ENCODE peak calls at places on chromosomes 12 and 14, in five cellular contexts. A is endodermal cell, P is H1, Z is uterus, Y is gastrocnemius medialis. B is an unnamed sample.

GRCh38 chr14:51093371-51094281 is 1.3 kb downstream of the TRIM9 start:
- DNase-seq in A (peak), P (peak), Z (peak), Y (no peak), B (no peak)

GRCh38 chr14:76784881-76785280 is 23.6 kb downstream of the VASH1 start:
- DNase-seq in A (peak), P (peak), Z (peak), Y (peak), B (peak)

GRCh38 chr14:99216191-99216590 is 55.8 kb downstream of the BCL11B start:
- DNase-seq in A (no peak), P (no peak), Z (no peak), Y (no peak), B (no peak)

GRCh38 chr12:91109148-91109564 is 2.1 kb downstream of the LUM start:
- DNase-seq in A (peak), P (peak), Z (peak), Y (peak), B (peak)

GRCh38 chr12:57215668-57216013 is 953 bp upstream of the NXPH4 start:
- DNase-seq in A (peak), P (peak), Z (no peak), Y (no peak), B (no peak)

GRCh38 chr12:34404377-34405285 is 382.3 kb downstream of the ALG10 start:
- DNase-seq in A (peak), P (peak), Z (peak), Y (peak), B (no peak)

GRCh38 chr14:104888489-104889373 is 23.7 kb downstream of the CEP170B start:
- DNase-seq in A (peak), P (peak), Z (no peak), Y (no peak), B (no peak)

GRCh38 chr14:36556811-36557433 is 25.5 kb downstream of the NKX2-8 start:
- DNase-seq in A (peak), P (peak), Z (no peak), Y (no peak), B (peak)

GRCh38 chr14:106094654-106095189 is 568.3 kb downstream of the TMEM121 start:
- DNase-seq in A (peak), P (peak), Z (no peak), Y (no peak), B (no peak)

GRCh38 chr12:116454950-116455447 is 104.2 kb upstream of the MAP1LC3B2 start:
- DNase-seq in A (peak), P (no peak), Z (no peak), Y (no peak), B (no peak)

GRCh38 chr12:65014504-65015271 is 106.4 kb downstream of the WIF1 start:
- DNase-seq in A (no peak), P (no peak), Z (no peak), Y (no peak), B (no peak)
- H3K27ac ChIP-seq in A (no peak), P (no peak), Z (no peak), Y (no peak), B (no peak)

DNA sequence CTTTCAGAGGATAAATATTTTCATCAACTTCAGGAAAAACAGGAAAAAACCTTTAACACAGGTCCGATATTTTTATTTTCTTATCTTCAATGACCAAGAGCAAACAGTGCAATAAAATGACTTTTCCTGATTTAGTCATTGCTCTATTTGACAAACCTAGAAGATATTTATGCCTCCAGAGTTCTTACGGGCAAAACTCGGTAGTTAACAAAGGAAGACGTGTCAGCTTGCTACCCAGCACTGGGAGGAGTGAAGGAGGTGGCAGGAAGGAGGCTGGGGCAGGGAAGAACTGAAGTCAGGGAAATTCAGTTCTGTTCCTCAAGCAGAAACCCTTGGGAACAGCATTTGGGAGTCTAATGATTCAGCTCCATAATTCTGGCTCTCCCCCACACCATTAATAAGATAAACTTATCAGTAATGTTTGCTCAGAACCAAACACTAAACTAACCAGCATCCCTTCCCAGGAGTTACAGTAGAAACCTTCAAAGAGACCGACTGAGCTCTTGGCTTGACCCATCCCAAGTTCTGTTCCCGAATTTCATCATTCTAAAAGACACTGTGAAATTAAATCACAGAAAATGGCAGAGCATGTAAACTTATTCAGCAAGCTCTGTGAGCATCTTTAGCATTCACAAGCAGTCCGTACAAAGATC is 163.3 kb downstream of the APAF1 start:
- DNase-seq in A (peak), P (no peak), Z (no peak), Y (no peak), B (no peak)
- H3K27ac ChIP-seq in A (no peak), P (no peak), Z (no peak), Y (no peak), B (no peak)

GRCh38 chr12:96233941-96234461 is 39.8 kb downstream of the ELK3 start:
- DNase-seq in A (peak), P (no peak), Z (peak), Y (peak), B (peak)
- H3K27ac ChIP-seq in A (no peak), P (no peak), Z (peak), Y (peak), B (peak)

GRCh38 chr12:68614105-68614679 is 3.5 kb downstream of the RAP1B start:
- DNase-seq in A (no peak), P (no peak), Z (no peak), Y (no peak), B (no peak)
- H3K27ac ChIP-seq in A (no peak), P (no peak), Z (no peak), Y (peak), B (peak)

DNA sequence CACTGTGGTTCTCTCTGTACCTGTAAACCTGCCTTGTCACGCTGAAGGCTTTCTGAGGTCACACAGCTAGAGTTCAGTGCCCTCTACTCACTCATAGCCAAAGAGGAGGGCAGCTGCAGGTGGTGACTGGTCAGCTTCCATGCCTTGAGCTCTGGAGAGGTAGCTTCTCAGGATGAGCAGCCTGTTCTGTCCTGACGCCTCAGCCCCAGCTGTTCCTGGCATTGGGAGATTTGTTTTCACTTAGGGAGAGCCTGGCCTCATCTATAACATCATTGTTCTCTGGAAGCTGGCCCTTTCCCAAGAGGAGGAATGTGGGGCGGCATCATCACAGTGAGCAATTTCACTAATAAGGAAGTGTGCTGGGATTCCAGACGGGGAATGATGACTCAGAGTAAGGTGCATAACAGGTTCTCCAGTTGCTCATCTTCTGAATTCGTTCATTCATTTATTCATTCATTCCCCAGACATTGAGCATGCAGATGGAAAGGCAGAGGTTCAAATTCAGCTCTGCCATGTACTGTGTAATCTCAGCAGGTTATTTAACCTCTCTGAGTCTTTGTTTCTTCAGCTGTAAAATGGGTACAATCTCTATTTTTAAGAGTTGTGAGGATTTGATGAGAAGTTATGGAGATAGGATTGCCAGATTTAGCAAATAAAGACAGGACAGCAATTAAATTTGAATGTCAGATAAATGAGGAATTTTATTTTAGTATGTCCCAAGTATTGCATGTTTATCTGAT is 255.8 kb upstream of the CRY1 start:
- DNase-seq in A (peak), P (no peak), Z (no peak), Y (no peak), B (peak)
- H3K27ac ChIP-seq in A (no peak), P (no peak), Z (no peak), Y (no peak), B (no peak)

B was measured in tibial nerve.